ENCODE peak calls at places on chromosomes 1 and 21, in six cellular contexts. One of them, this sample, is unnamed.
A peak's percentile ranks its signal among the peaks of the same experiment; 100 is the strongest.

GRCh38 chr1:242723044-242723742 is 198.7 kb upstream of the PLD5 start:
- DNase-seq in mesenchymal stem cell: no peak
- DNase-seq in neuronal stem cell: no peak
- DNase-seq in H1: no peak
- DNase-seq in trophoblast cell: no peak
- DNase-seq in H9: no peak
- DNase-seq in this sample: no peak

GRCh38 chr1:93716974-93717373 is 35.3 kb upstream of the BCAR3 start:
- DNase-seq in mesenchymal stem cell: no peak
- DNase-seq in neuronal stem cell: no peak
- DNase-seq in H1: no peak
- DNase-seq in trophoblast cell: no peak
- DNase-seq in H9: no peak
- DNase-seq in this sample: peak; percentile 63

GRCh38 chr1:25971044-25971881 is 26.6 kb downstream of the PAFAH2 start:
- DNase-seq in mesenchymal stem cell: no peak
- DNase-seq in neuronal stem cell: no peak
- DNase-seq in H1: no peak
- DNase-seq in trophoblast cell: no peak
- DNase-seq in H9: peak; percentile 28
- DNase-seq in this sample: no peak

GRCh38 chr1:113930499-113931161 is 1.5 kb downstream of the HIPK1 start:
- DNase-seq in mesenchymal stem cell: peak; percentile 97
- DNase-seq in neuronal stem cell: peak; percentile 32
- DNase-seq in H1: no peak
- DNase-seq in trophoblast cell: peak; percentile 61
- DNase-seq in H9: no peak
- DNase-seq in this sample: peak; percentile 72

GRCh38 chr1:12640237-12640957 is 3.5 kb upstream of the AADACL4 start:
- DNase-seq in mesenchymal stem cell: no peak
- DNase-seq in neuronal stem cell: no peak
- DNase-seq in H1: no peak
- DNase-seq in trophoblast cell: no peak
- DNase-seq in H9: no peak
- DNase-seq in this sample: peak; percentile 58

GRCh38 chr1:50774759-50775351 is 185.2 kb downstream of the FAF1 start:
- DNase-seq in mesenchymal stem cell: peak; percentile 67
- DNase-seq in neuronal stem cell: peak; percentile 45
- DNase-seq in H1: no peak
- DNase-seq in trophoblast cell: peak; percentile 19
- DNase-seq in H9: no peak
- DNase-seq in this sample: peak; percentile 64

GRCh38 chr1:21691739-21692138 is 22.6 kb upstream of the RAP1GAP start:
- DNase-seq in mesenchymal stem cell: no peak
- DNase-seq in neuronal stem cell: no peak
- DNase-seq in H1: no peak
- DNase-seq in trophoblast cell: no peak
- DNase-seq in H9: no peak
- DNase-seq in this sample: no peak

GRCh38 chr1:33974147-33974546 is 110.3 kb downstream of the HMGB4 start:
- DNase-seq in mesenchymal stem cell: no peak
- DNase-seq in neuronal stem cell: no peak
- DNase-seq in H1: no peak
- DNase-seq in trophoblast cell: no peak
- DNase-seq in H9: no peak
- DNase-seq in this sample: no peak

GRCh38 chr1:203395746-203396145 is 44.8 kb upstream of the FMOD start:
- DNase-seq in mesenchymal stem cell: no peak
- DNase-seq in neuronal stem cell: no peak
- DNase-seq in H1: no peak
- DNase-seq in trophoblast cell: no peak
- DNase-seq in H9: no peak
- DNase-seq in this sample: no peak

GRCh38 chr1:178361847-178362246 is 134.9 kb downstream of the CLEC20A start:
- DNase-seq in mesenchymal stem cell: no peak
- DNase-seq in neuronal stem cell: no peak
- DNase-seq in H1: no peak
- DNase-seq in trophoblast cell: no peak
- DNase-seq in H9: no peak
- DNase-seq in this sample: no peak

GRCh38 chr1:210681158-210681557 is 352.5 kb downstream of the HHAT start:
- DNase-seq in mesenchymal stem cell: no peak
- DNase-seq in neuronal stem cell: no peak
- DNase-seq in H1: no peak
- DNase-seq in trophoblast cell: no peak
- DNase-seq in H9: no peak
- DNase-seq in this sample: no peak

GRCh38 chr1:207407655-207408256 is 46.4 kb upstream of the CR2 start:
- DNase-seq in mesenchymal stem cell: no peak
- DNase-seq in neuronal stem cell: no peak
- DNase-seq in H1: no peak
- DNase-seq in trophoblast cell: no peak
- DNase-seq in H9: no peak
- DNase-seq in this sample: no peak

GRCh38 chr1:94332516-94332915 is 85.7 kb upstream of the ABCD3 start:
- DNase-seq in mesenchymal stem cell: no peak
- DNase-seq in neuronal stem cell: no peak
- DNase-seq in H1: no peak
- DNase-seq in trophoblast cell: no peak
- DNase-seq in H9: no peak
- DNase-seq in this sample: no peak

GRCh38 chr1:6301526-6301925 is 40.6 kb upstream of the GPR153 start:
- DNase-seq in mesenchymal stem cell: no peak
- DNase-seq in neuronal stem cell: no peak
- DNase-seq in H1: no peak
- DNase-seq in trophoblast cell: no peak
- DNase-seq in H9: no peak
- DNase-seq in this sample: no peak

GRCh38 chr1:98044766-98045165 is 123.9 kb upstream of the DPYD start:
- DNase-seq in mesenchymal stem cell: no peak
- DNase-seq in neuronal stem cell: no peak
- DNase-seq in H1: no peak
- DNase-seq in trophoblast cell: no peak
- DNase-seq in H9: no peak
- DNase-seq in this sample: no peak

GRCh38 chr1:61058477-61059245 is 23.7 kb upstream of the NFIA start:
- DNase-seq in mesenchymal stem cell: peak; percentile 64
- DNase-seq in neuronal stem cell: no peak
- DNase-seq in H1: no peak
- DNase-seq in trophoblast cell: no peak
- DNase-seq in H9: no peak
- DNase-seq in this sample: no peak

GRCh38 chr1:19062258-19063029 is 106.0 kb upstream of the IFFO2 start:
- DNase-seq in mesenchymal stem cell: no peak
- DNase-seq in neuronal stem cell: no peak
- DNase-seq in H1: no peak
- DNase-seq in trophoblast cell: no peak
- DNase-seq in H9: no peak
- DNase-seq in this sample: peak; percentile 51

GRCh38 chr1:39153684-39154083 is 50.8 kb upstream of the MACF1 start:
- DNase-seq in mesenchymal stem cell: no peak
- DNase-seq in neuronal stem cell: no peak
- DNase-seq in H1: no peak
- DNase-seq in trophoblast cell: no peak
- DNase-seq in H9: no peak
- DNase-seq in this sample: no peak

GRCh38 chr1:110449661-110450651 is 993 bp upstream of the PROK1 start:
- DNase-seq in mesenchymal stem cell: peak; percentile 36
- DNase-seq in neuronal stem cell: no peak
- DNase-seq in H1: no peak
- DNase-seq in trophoblast cell: no peak
- DNase-seq in H9: no peak
- DNase-seq in this sample: no peak

GRCh38 chr1:227316941-227317540 is 1.3 kb downstream of the CDC42BPA start:
- DNase-seq in mesenchymal stem cell: peak; percentile 51
- DNase-seq in neuronal stem cell: no peak
- DNase-seq in H1: no peak
- DNase-seq in trophoblast cell: no peak
- DNase-seq in H9: no peak
- DNase-seq in this sample: no peak

GRCh38 chr1:18326171-18326950 is 154.4 kb upstream of the KLHDC7A start:
- DNase-seq in mesenchymal stem cell: no peak
- DNase-seq in neuronal stem cell: no peak
- DNase-seq in H1: no peak
- DNase-seq in trophoblast cell: no peak
- DNase-seq in H9: no peak
- DNase-seq in this sample: no peak

GRCh38 chr1:241992734-241993133 is 6.2 kb downstream of the MAP1LC3C start:
- DNase-seq in mesenchymal stem cell: no peak
- DNase-seq in neuronal stem cell: no peak
- DNase-seq in H1: no peak
- DNase-seq in trophoblast cell: peak; percentile 65
- DNase-seq in H9: no peak
- DNase-seq in this sample: no peak

GRCh38 chr1:22533244-22533643 is 30.0 kb upstream of the EPHA8 start:
- DNase-seq in mesenchymal stem cell: no peak
- DNase-seq in neuronal stem cell: no peak
- DNase-seq in H1: no peak
- DNase-seq in trophoblast cell: no peak
- DNase-seq in H9: no peak
- DNase-seq in this sample: no peak

GRCh38 chr21:41726630-41726969 is 40.3 kb downstream of the RIPK4 start:
- DNase-seq in mesenchymal stem cell: no peak
- DNase-seq in neuronal stem cell: no peak
- DNase-seq in H1: no peak
- DNase-seq in trophoblast cell: no peak
- DNase-seq in H9: no peak
- DNase-seq in this sample: no peak

GRCh38 chr1:41616563-41616962 is 132.1 kb upstream of the EDN2 start:
- DNase-seq in mesenchymal stem cell: no peak
- DNase-seq in neuronal stem cell: no peak
- DNase-seq in H1: no peak
- DNase-seq in trophoblast cell: no peak
- DNase-seq in H9: no peak
- DNase-seq in this sample: no peak

GRCh38 chr1:241994171-241994570 is 4.7 kb downstream of the MAP1LC3C start:
- DNase-seq in mesenchymal stem cell: no peak
- DNase-seq in neuronal stem cell: no peak
- DNase-seq in H1: no peak
- DNase-seq in trophoblast cell: no peak
- DNase-seq in H9: no peak
- DNase-seq in this sample: no peak

GRCh38 chr1:25786887-25787286 is 13.1 kb upstream of the SELENON start:
- DNase-seq in mesenchymal stem cell: no peak
- DNase-seq in neuronal stem cell: no peak
- DNase-seq in H1: no peak
- DNase-seq in trophoblast cell: no peak
- DNase-seq in H9: no peak
- DNase-seq in this sample: no peak

GRCh38 chr1:47875831-47876586 is 121.2 kb downstream of the TRABD2B start:
- DNase-seq in mesenchymal stem cell: peak; percentile 61
- DNase-seq in neuronal stem cell: no peak
- DNase-seq in H1: no peak
- DNase-seq in trophoblast cell: no peak
- DNase-seq in H9: no peak
- DNase-seq in this sample: no peak

GRCh38 chr1:70361727-70362413 is 7.3 kb upstream of the ANKRD13C start:
- DNase-seq in mesenchymal stem cell: peak; percentile 66
- DNase-seq in neuronal stem cell: no peak
- DNase-seq in H1: no peak
- DNase-seq in trophoblast cell: peak; percentile 57
- DNase-seq in H9: no peak
- DNase-seq in this sample: peak; percentile 98

GRCh38 chr1:41713557-41714327 is 205.0 kb downstream of the HIVEP3 start:
- DNase-seq in mesenchymal stem cell: peak; percentile 72
- DNase-seq in neuronal stem cell: no peak
- DNase-seq in H1: peak; percentile 31
- DNase-seq in trophoblast cell: no peak
- DNase-seq in H9: no peak
- DNase-seq in this sample: peak; percentile 69

GRCh38 chr1:12549460-12550349 is 68.3 kb downstream of the DHRS3 start:
- DNase-seq in mesenchymal stem cell: peak; percentile 45
- DNase-seq in neuronal stem cell: peak; percentile 35
- DNase-seq in H1: no peak
- DNase-seq in trophoblast cell: peak; percentile 68
- DNase-seq in H9: no peak
- DNase-seq in this sample: no peak

GRCh38 chr1:175019524-175019923 is 3.7 kb downstream of the MRPS14 start:
- DNase-seq in mesenchymal stem cell: no peak
- DNase-seq in neuronal stem cell: no peak
- DNase-seq in H1: no peak
- DNase-seq in trophoblast cell: no peak
- DNase-seq in H9: no peak
- DNase-seq in this sample: no peak

GRCh38 chr1:175024773-175025172 is 1.5 kb upstream of the MRPS14 start:
- DNase-seq in mesenchymal stem cell: no peak
- DNase-seq in neuronal stem cell: no peak
- DNase-seq in H1: no peak
- DNase-seq in trophoblast cell: no peak
- DNase-seq in H9: no peak
- DNase-seq in this sample: no peak

GRCh38 chr1:175023043-175023921 is at the start of gene MRPS14:
- DNase-seq in mesenchymal stem cell: peak; percentile 98
- DNase-seq in neuronal stem cell: peak; percentile 95
- DNase-seq in H1: peak; percentile 97
- DNase-seq in trophoblast cell: peak; percentile 96
- DNase-seq in H9: peak; percentile 98
- DNase-seq in this sample: peak; percentile 99
- H3K23ac ChIP-seq in mesenchymal stem cell: no peak within 1 kb of the TSS
- H3K23ac ChIP-seq in neuronal stem cell: no peak within 1 kb of the TSS
- H3K23ac ChIP-seq in H1: no peak within 1 kb of the TSS
- H3K23ac ChIP-seq in trophoblast cell: no peak within 1 kb of the TSS
- H3K23ac ChIP-seq in H9: no peak within 1 kb of the TSS
- H3K23ac ChIP-seq in this sample: no peak within 1 kb of the TSS

GRCh38 chr21:38769253-38769780 is 36.4 kb upstream of the ETS2 start:
- DNase-seq in mesenchymal stem cell: peak; percentile 98
- DNase-seq in neuronal stem cell: no peak
- DNase-seq in H1: no peak
- DNase-seq in trophoblast cell: no peak
- DNase-seq in H9: no peak
- DNase-seq in this sample: no peak
- H3K4ac ChIP-seq in mesenchymal stem cell: peak overlapping the region; percentile 84
- H3K4ac ChIP-seq in neuronal stem cell: no peak overlapping the region
- H3K4ac ChIP-seq in H1: no peak overlapping the region
- H3K4ac ChIP-seq in trophoblast cell: no peak overlapping the region
- H3K4ac ChIP-seq in H9: no peak overlapping the region
- H3K4ac ChIP-seq in this sample: no peak overlapping the region

GRCh38 chr1:3169621-3170356 is 100.8 kb downstream of the PRDM16 start:
- DNase-seq in mesenchymal stem cell: no peak
- DNase-seq in neuronal stem cell: no peak
- DNase-seq in H1: no peak
- DNase-seq in trophoblast cell: no peak
- DNase-seq in H9: no peak
- DNase-seq in this sample: no peak
- H3K18ac ChIP-seq in mesenchymal stem cell: no peak overlapping the region
- H3K18ac ChIP-seq in neuronal stem cell: peak overlapping the region; percentile 97
- H3K18ac ChIP-seq in H1: no peak overlapping the region
- H3K18ac ChIP-seq in trophoblast cell: no peak overlapping the region
- H3K18ac ChIP-seq in H9: no peak overlapping the region
- H3K18ac ChIP-seq in this sample: no peak overlapping the region

DNA sequence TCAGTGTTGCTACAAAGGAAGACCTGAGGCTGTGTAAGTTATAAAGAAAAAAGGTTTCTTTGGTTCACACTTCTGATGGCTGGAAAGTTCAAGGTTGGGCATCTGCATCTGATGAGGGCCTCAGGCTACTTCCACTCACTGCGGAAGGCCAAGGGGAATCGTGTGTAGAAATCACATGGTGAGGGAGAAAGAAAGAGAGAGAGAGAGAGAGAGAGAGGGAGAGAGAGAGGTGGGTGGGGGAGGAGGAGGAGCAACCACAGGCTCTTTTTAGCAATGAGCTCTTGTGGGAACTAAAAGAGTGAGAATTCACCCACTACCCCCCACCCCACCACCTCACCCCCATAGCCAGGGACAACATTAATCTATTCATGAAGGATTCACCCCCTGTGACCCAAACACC is 59.9 kb downstream of the CLSTN1 start:
- DNase-seq in mesenchymal stem cell: no peak
- DNase-seq in neuronal stem cell: no peak
- DNase-seq in H1: no peak
- DNase-seq in trophoblast cell: no peak
- DNase-seq in H9: no peak
- DNase-seq in this sample: no peak
- H3K23ac ChIP-seq in mesenchymal stem cell: no peak overlapping the region
- H3K23ac ChIP-seq in neuronal stem cell: no peak overlapping the region
- H3K23ac ChIP-seq in H1: no peak overlapping the region
- H3K23ac ChIP-seq in trophoblast cell: no peak overlapping the region
- H3K23ac ChIP-seq in H9: no peak overlapping the region
- H3K23ac ChIP-seq in this sample: no peak overlapping the region